ENCODE peak calls at places on chromosome 4, in five cellular contexts. A, G, T, X and L are unnamed samples.

GRCh38 chr4:139940600-139940999 is 213.4 kb downstream of the MAML3 start:
- DNase-seq in A (no peak), G (no peak), T (no peak), X (no peak), L (no peak)

GRCh38 chr4:56861365-56861764 is 39.9 kb upstream of the SPINK2 start:
- DNase-seq in A (no peak), G (no peak), T (no peak), X (no peak), L (no peak)

GRCh38 chr4:25878676-25879075 is 15.9 kb upstream of the SEL1L3 start:
- DNase-seq in A (peak), G (no peak), T (no peak), X (no peak), L (no peak)

GRCh38 chr4:168631241-168632151 is 134.6 kb downstream of the PALLD start:
- DNase-seq in A (peak), G (peak), T (no peak), X (no peak), L (peak)

GRCh38 chr4:114026447-114026846 is 47.0 kb upstream of the ARSJ start:
- DNase-seq in A (no peak), G (no peak), T (no peak), X (no peak), L (no peak)

GRCh38 chr4:173151496-173151895 is 17.1 kb upstream of the GALNT7 start:
- DNase-seq in A (no peak), G (no peak), T (no peak), X (no peak), L (no peak)

GRCh38 chr4:153154010-153154975 is 50.0 kb upstream of the TRIM2 start:
- DNase-seq in A (peak), G (no peak), T (no peak), X (peak), L (no peak)

GRCh38 chr4:127506283-127506682 is 126.5 kb upstream of the INTU start:
- DNase-seq in A (no peak), G (no peak), T (no peak), X (no peak), L (no peak)

GRCh38 chr4:15707363-15707715 is 4.5 kb downstream of the BST1 start:
- DNase-seq in A (no peak), G (no peak), T (peak), X (no peak), L (no peak)

GRCh38 chr4:101283436-101283835 is 63.9 kb downstream of the PPP3CA start:
- DNase-seq in A (no peak), G (no peak), T (no peak), X (no peak), L (no peak)

GRCh38 chr4:87058272-87059073 is 123.7 kb downstream of the AFF1 start:
- DNase-seq in A (no peak), G (peak), T (no peak), X (peak), L (no peak)